ENCODE peak calls at places on chromosome 6, in seven cellular contexts. D is Panc1, H is SK-N-SH, M is HCT116, R is K562, A is GM12878, Q is HepG2. I is an unnamed sample.

GRCh38 chr6:84065718-84066290 is 32.2 kb downstream of the MRAP2 start:
- DNase-seq in D (no peak), H (no peak), M (no peak), R (no peak), A (no peak), Q (no peak), I (no peak)

GRCh38 chr6:92779758-92780157 is 639.6 kb downstream of the EPHA7 start:
- DNase-seq in D (no peak), H (no peak), M (no peak), R (no peak), A (no peak), Q (no peak), I (no peak)

GRCh38 chr6:169652896-169653295 is 48.9 kb downstream of the WDR27 start:
- DNase-seq in D (no peak), H (no peak), M (no peak), R (no peak), A (no peak), Q (no peak), I (no peak)

GRCh38 chr6:170358496-170358895 is 51.9 kb downstream of the FAM120B start:
- DNase-seq in D (no peak), H (no peak), M (no peak), R (no peak), A (no peak), Q (no peak), I (no peak)

GRCh38 chr6:105733556-105734162 is 330.8 kb upstream of the PREP start:
- DNase-seq in D (no peak), H (peak; percentile 1), M (peak; percentile 41), R (peak; percentile 12), A (no peak), Q (peak; percentile 5), I (peak; percentile 79)

GRCh38 chr6:130473886-130474285 is 108.1 kb downstream of the TMEM200A start:
- DNase-seq in D (no peak), H (no peak), M (no peak), R (no peak), A (no peak), Q (no peak), I (no peak)

GRCh38 chr6:152426276-152426675 is 210.9 kb downstream of the SYNE1 start:
- DNase-seq in D (no peak), H (no peak), M (no peak), R (no peak), A (no peak), Q (no peak), I (no peak)

GRCh38 chr6:46626228-46626909 is 26.2 kb downstream of the CYP39A1 start:
- DNase-seq in D (no peak), H (peak; percentile 6), M (peak; percentile 22), R (no peak), A (peak; percentile 7), Q (peak; percentile 33), I (peak; percentile 64)

GRCh38 chr6:50272611-50273010 is 222.9 kb upstream of the DEFB112 start:
- DNase-seq in D (no peak), H (no peak), M (no peak), R (no peak), A (no peak), Q (no peak), I (no peak)

GRCh38 chr6:136751478-136751956 is 40.8 kb downstream of the MAP3K5 start:
- DNase-seq in D (no peak), H (no peak), M (no peak), R (no peak), A (peak; percentile 94), Q (no peak), I (no peak)

GRCh38 chr6:36642913-36643817 is 35.3 kb upstream of the CDKN1A start:
- DNase-seq in D (no peak), H (no peak), M (no peak), R (no peak), A (no peak), Q (peak; percentile 88), I (no peak)

GRCh38 chr6:35079311-35080000 is 61.7 kb downstream of the TCP11 start:
- DNase-seq in D (no peak), H (no peak), M (no peak), R (no peak), A (no peak), Q (no peak), I (no peak)

GRCh38 chr6:1247058-1247457 is 64.8 kb upstream of the FOXQ1 start:
- DNase-seq in D (no peak), H (no peak), M (no peak), R (no peak), A (no peak), Q (no peak), I (no peak)

GRCh38 chr6:105596284-105596755 is 193.4 kb upstream of the PREP start:
- DNase-seq in D (peak; percentile 85), H (no peak), M (no peak), R (no peak), A (no peak), Q (no peak), I (no peak)

GRCh38 chr6:17971128-17972073 is 16.0 kb downstream of the KIF13A start:
- DNase-seq in D (no peak), H (no peak), M (peak; percentile 35), R (no peak), A (no peak), Q (no peak), I (no peak)

GRCh38 chr6:75210885-75211739 is 5.3 kb upstream of the COL12A1 start:
- DNase-seq in D (no peak), H (peak; percentile 44), M (no peak), R (peak; percentile 50), A (no peak), Q (peak; percentile 37), I (peak; percentile 88)

GRCh38 chr6:75206338-75207210 is 721 bp upstream of the COL12A1 start:
- DNase-seq in D (no peak), H (peak; percentile 18), M (no peak), R (no peak), A (no peak), Q (no peak), I (peak; percentile 32)

GRCh38 chr6:75209432-75209723 is 3.5 kb upstream of the COL12A1 start:
- DNase-seq in D (no peak), H (no peak), M (no peak), R (no peak), A (no peak), Q (no peak), I (no peak)

GRCh38 chr6:75207211-75207984 is 1.5 kb upstream of the COL12A1 start:
- DNase-seq in D (no peak), H (peak; percentile 15), M (no peak), R (no peak), A (no peak), Q (no peak), I (peak; percentile 60)

DNA sequence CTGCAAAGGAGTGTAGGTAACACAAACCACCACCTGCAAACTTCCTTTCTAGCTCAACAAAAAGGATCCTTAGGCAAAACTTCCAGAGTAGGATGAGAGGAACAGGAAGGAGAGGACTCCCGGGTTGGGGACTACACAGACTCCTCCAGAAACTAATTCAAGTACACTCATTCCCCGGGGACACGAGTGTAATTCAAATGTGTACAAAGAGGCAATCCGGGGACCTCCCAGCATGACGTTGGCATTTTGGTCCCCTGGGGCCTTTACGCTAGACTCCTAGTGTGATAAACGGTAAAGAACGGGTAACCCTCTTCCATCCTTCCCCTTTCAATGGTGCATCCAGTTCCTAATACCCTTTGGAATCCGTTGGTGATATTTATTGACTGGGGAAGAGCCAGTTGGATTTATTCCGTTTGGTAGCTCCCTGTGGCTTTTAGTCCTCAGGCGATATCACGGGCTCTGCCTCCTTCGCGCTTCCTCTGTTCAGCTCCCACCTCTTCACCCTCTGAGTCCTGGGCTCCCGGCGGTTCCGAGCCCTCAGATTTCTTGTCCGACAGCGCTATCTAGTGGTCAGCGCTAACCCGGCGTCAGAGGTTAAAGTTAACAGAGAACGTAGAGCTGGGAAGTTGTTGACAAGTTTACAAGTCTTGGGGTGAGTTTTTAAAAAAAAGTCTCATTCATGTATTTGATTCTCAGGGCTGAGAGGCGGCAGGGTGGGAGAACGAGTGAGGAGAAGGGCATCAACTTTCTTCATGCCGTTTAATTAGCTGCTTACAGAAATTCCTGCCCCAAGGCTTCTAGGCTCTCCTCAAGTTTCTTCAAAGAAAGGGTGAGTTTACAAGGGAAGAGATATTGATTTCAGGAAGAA is 2.9 kb upstream of the COL12A1 start:
- DNase-seq in D (peak; percentile 41), H (peak; percentile 71), M (peak; percentile 66), R (peak; percentile 63), A (peak; percentile 23), Q (peak; percentile 58), I (peak; percentile 95)
- TF ChIP-seq REST in D (no peak), H (no peak), M (no peak), R (no peak), A (no peak), Q (no peak), I (no peak)

GRCh38 chr6:107554918-107555317 is 65.0 kb downstream of the SOBP start:
- DNase-seq in D (no peak), H (no peak), M (no peak), R (no peak), A (no peak), Q (no peak), I (no peak)

GRCh38 chr6:107557698-107558097 is 67.8 kb downstream of the SOBP start:
- DNase-seq in D (no peak), H (no peak), M (no peak), R (no peak), A (no peak), Q (no peak), I (no peak)

GRCh38 chr6:107550906-107551305 is 61.0 kb downstream of the SOBP start:
- DNase-seq in D (no peak), H (no peak), M (no peak), R (no peak), A (no peak), Q (no peak), I (no peak)

GRCh38 chr6:107555449-107555848 is 65.5 kb downstream of the SOBP start:
- DNase-seq in D (no peak), H (peak; percentile 75), M (no peak), R (no peak), A (no peak), Q (no peak), I (no peak)

GRCh38 chr6:107554326-107554725 is 64.4 kb downstream of the SOBP start:
- DNase-seq in D (no peak), H (no peak), M (no peak), R (no peak), A (no peak), Q (no peak), I (no peak)
- TF ChIP-seq POLR2AphosphoS5 in D (no peak), H (no peak), M (no peak), R (no peak), A (no peak), Q (no peak), I (no peak)

GRCh38 chr6:24659547-24659946 is 7.2 kb downstream of the TDP2 start:
- DNase-seq in D (no peak), H (no peak), M (no peak), R (no peak), A (no peak), Q (no peak), I (peak; percentile 30)
- H3K4me1 ChIP-seq in D (no peaks in the 10 kb centered on the region), H (no peaks in the 10 kb centered on the region), M (no peaks in the 10 kb centered on the region), R (peaks cover 20% of the 10 kb centered on the region), A (no peaks in the 10 kb centered on the region), Q (peaks cover 56% of the 10 kb centered on the region), I (peaks cover 12% of the 10 kb centered on the region)

DNA sequence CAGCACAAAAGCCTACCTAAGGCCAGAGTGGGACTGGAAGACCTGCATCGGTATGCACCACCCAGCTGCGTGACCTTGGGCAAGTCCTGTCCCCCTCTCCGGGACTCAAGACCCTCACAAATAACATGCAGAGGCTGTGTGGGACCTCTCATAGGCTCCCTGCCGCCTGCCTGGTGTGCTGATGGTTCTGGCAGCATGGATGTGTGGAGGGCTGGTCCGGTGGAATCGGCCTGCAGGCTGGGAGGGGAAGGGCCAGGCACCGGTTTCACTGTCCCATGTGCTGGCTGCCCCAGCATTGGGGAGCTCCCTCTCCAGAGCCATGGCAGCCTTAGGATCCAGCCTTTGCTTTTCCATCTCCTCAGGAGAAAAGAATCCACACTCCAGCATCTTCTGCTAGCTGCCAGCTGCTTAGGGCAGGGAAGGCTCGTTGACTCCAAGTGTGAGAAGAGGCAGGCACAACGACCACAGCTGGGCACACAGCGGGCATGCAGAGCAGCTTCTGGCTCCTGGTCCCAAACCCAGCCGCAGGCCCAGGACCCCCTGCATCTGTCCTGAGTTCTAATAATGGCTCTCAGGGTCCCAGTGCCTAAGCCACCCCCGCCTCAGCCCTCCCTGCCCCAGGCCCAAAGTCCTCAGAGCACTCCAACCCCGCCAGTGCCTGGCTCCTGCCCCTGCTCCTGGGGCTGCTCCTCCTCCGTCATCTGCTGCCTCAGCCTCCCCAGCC is 32.5 kb downstream of the TFEB start:
- DNase-seq in D (no peak), H (no peak), M (no peak), R (no peak), A (no peak), Q (no peak), I (no peak)
- TF ChIP-seq REST in D (no peak), H (no peak), M (no peak), R (no peak), A (no peak), Q (no peak), I (no peak)